ENCODE peak calls at places on chromosomes 3 and 15, in seven cellular contexts. One of them, this sample, is unnamed.

GRCh38 chr15:38555686-38556334 is 8.8 kb downstream of the RASGRP1 start:
- DNase-seq in cardiac muscle cell: no peak
- DNase-seq in upper lobe of left lung: no peak
- DNase-seq in left lung: no peak
- DNase-seq in breast epithelium: no peak
- DNase-seq in neural progenitor cell: no peak
- DNase-seq in suprapubic skin: no peak
- DNase-seq in this sample: no peak

GRCh38 chr3:73037369-73037699 is 24.1 kb upstream of the EBLN2 start:
- DNase-seq in cardiac muscle cell: no peak
- DNase-seq in upper lobe of left lung: no peak
- DNase-seq in left lung: no peak
- DNase-seq in breast epithelium: no peak
- DNase-seq in neural progenitor cell: no peak
- DNase-seq in suprapubic skin: no peak
- DNase-seq in this sample: no peak

GRCh38 chr3:13836658-13837587 is 42.9 kb downstream of the WNT7A start:
- DNase-seq in cardiac muscle cell: no peak
- DNase-seq in upper lobe of left lung: no peak
- DNase-seq in left lung: no peak
- DNase-seq in breast epithelium: no peak
- DNase-seq in neural progenitor cell: no peak
- DNase-seq in suprapubic skin: no peak
- DNase-seq in this sample: no peak

GRCh38 chr15:94576889-94577533 is 345.6 kb downstream of the MCTP2 start:
- DNase-seq in cardiac muscle cell: peak
- DNase-seq in upper lobe of left lung: no peak
- DNase-seq in left lung: no peak
- DNase-seq in breast epithelium: no peak
- DNase-seq in neural progenitor cell: peak
- DNase-seq in suprapubic skin: no peak
- DNase-seq in this sample: no peak

GRCh38 chr3:43011638-43012037 is 32.5 kb downstream of the GASK1A start:
- DNase-seq in cardiac muscle cell: no peak
- DNase-seq in upper lobe of left lung: no peak
- DNase-seq in left lung: no peak
- DNase-seq in breast epithelium: no peak
- DNase-seq in neural progenitor cell: no peak
- DNase-seq in suprapubic skin: no peak
- DNase-seq in this sample: no peak

GRCh38 chr3:117873236-117873635 is 1161.4 kb downstream of the IGSF11 start:
- DNase-seq in cardiac muscle cell: peak
- DNase-seq in upper lobe of left lung: no peak
- DNase-seq in left lung: no peak
- DNase-seq in breast epithelium: no peak
- DNase-seq in neural progenitor cell: no peak
- DNase-seq in suprapubic skin: no peak
- DNase-seq in this sample: no peak

GRCh38 chr3:115708540-115708939 is 85.2 kb downstream of the GAP43 start:
- DNase-seq in cardiac muscle cell: no peak
- DNase-seq in upper lobe of left lung: no peak
- DNase-seq in left lung: no peak
- DNase-seq in breast epithelium: no peak
- DNase-seq in neural progenitor cell: no peak
- DNase-seq in suprapubic skin: no peak
- DNase-seq in this sample: no peak

GRCh38 chr15:62558640-62559039 is 393.6 kb upstream of the C2CD4B start:
- DNase-seq in cardiac muscle cell: no peak
- DNase-seq in upper lobe of left lung: no peak
- DNase-seq in left lung: no peak
- DNase-seq in breast epithelium: no peak
- DNase-seq in neural progenitor cell: peak
- DNase-seq in suprapubic skin: no peak
- DNase-seq in this sample: no peak

GRCh38 chr3:124033360-124034015 is 41.6 kb upstream of the ROPN1 start:
- DNase-seq in cardiac muscle cell: peak
- DNase-seq in upper lobe of left lung: no peak
- DNase-seq in left lung: peak
- DNase-seq in breast epithelium: no peak
- DNase-seq in neural progenitor cell: peak
- DNase-seq in suprapubic skin: peak
- DNase-seq in this sample: no peak

GRCh38 chr3:126555795-126556636 is 2.7 kb downstream of the C3orf22 start:
- DNase-seq in cardiac muscle cell: no peak
- DNase-seq in upper lobe of left lung: no peak
- DNase-seq in left lung: no peak
- DNase-seq in breast epithelium: no peak
- DNase-seq in neural progenitor cell: no peak
- DNase-seq in suprapubic skin: peak
- DNase-seq in this sample: peak

GRCh38 chr3:127002195-127003174 is 19.6 kb downstream of the PLXNA1 start:
- DNase-seq in cardiac muscle cell: peak
- DNase-seq in upper lobe of left lung: peak
- DNase-seq in left lung: peak
- DNase-seq in breast epithelium: peak
- DNase-seq in neural progenitor cell: peak
- DNase-seq in suprapubic skin: peak
- DNase-seq in this sample: no peak

GRCh38 chr3:126201168-126201567 is 20.8 kb upstream of the ALDH1L1 start:
- DNase-seq in cardiac muscle cell: no peak
- DNase-seq in upper lobe of left lung: no peak
- DNase-seq in left lung: no peak
- DNase-seq in breast epithelium: no peak
- DNase-seq in neural progenitor cell: no peak
- DNase-seq in suprapubic skin: no peak
- DNase-seq in this sample: no peak

GRCh38 chr3:139173372-139174108 is 128.8 kb upstream of the PRR23C start:
- DNase-seq in cardiac muscle cell: no peak
- DNase-seq in upper lobe of left lung: no peak
- DNase-seq in left lung: no peak
- DNase-seq in breast epithelium: no peak
- DNase-seq in neural progenitor cell: no peak
- DNase-seq in suprapubic skin: no peak
- DNase-seq in this sample: no peak

GRCh38 chr3:128004661-128005060 is 47.6 kb upstream of the SEC61A1 start:
- DNase-seq in cardiac muscle cell: no peak
- DNase-seq in upper lobe of left lung: no peak
- DNase-seq in left lung: no peak
- DNase-seq in breast epithelium: peak
- DNase-seq in neural progenitor cell: no peak
- DNase-seq in suprapubic skin: peak
- DNase-seq in this sample: no peak

GRCh38 chr3:144394052-144394451 is 422.4 kb downstream of the DIPK2A start:
- DNase-seq in cardiac muscle cell: no peak
- DNase-seq in upper lobe of left lung: no peak
- DNase-seq in left lung: no peak
- DNase-seq in breast epithelium: no peak
- DNase-seq in neural progenitor cell: no peak
- DNase-seq in suprapubic skin: no peak
- DNase-seq in this sample: no peak

GRCh38 chr3:78895528-78895927 is 872.3 kb downstream of the ROBO1 start:
- DNase-seq in cardiac muscle cell: no peak
- DNase-seq in upper lobe of left lung: no peak
- DNase-seq in left lung: no peak
- DNase-seq in breast epithelium: no peak
- DNase-seq in neural progenitor cell: no peak
- DNase-seq in suprapubic skin: no peak
- DNase-seq in this sample: no peak

GRCh38 chr3:176574736-176575135 is 622.5 kb downstream of the TBL1XR1 start:
- DNase-seq in cardiac muscle cell: no peak
- DNase-seq in upper lobe of left lung: no peak
- DNase-seq in left lung: no peak
- DNase-seq in breast epithelium: no peak
- DNase-seq in neural progenitor cell: no peak
- DNase-seq in suprapubic skin: no peak
- DNase-seq in this sample: no peak

GRCh38 chr15:29470794-29471193 is 201.2 kb upstream of the NSMCE3 start:
- DNase-seq in cardiac muscle cell: no peak
- DNase-seq in upper lobe of left lung: no peak
- DNase-seq in left lung: no peak
- DNase-seq in breast epithelium: no peak
- DNase-seq in neural progenitor cell: no peak
- DNase-seq in suprapubic skin: no peak
- DNase-seq in this sample: no peak

GRCh38 chr3:124360140-124360539 is 368.2 kb upstream of the ROPN1 start:
- DNase-seq in cardiac muscle cell: no peak
- DNase-seq in upper lobe of left lung: no peak
- DNase-seq in left lung: no peak
- DNase-seq in breast epithelium: no peak
- DNase-seq in neural progenitor cell: no peak
- DNase-seq in suprapubic skin: no peak
- DNase-seq in this sample: no peak

GRCh38 chr3:8952130-8952529 is 11.1 kb downstream of the RAD18 start:
- DNase-seq in cardiac muscle cell: no peak
- DNase-seq in upper lobe of left lung: no peak
- DNase-seq in left lung: no peak
- DNase-seq in breast epithelium: no peak
- DNase-seq in neural progenitor cell: no peak
- DNase-seq in suprapubic skin: no peak
- DNase-seq in this sample: no peak

GRCh38 chr3:56885879-56886647 is 84.3 kb upstream of the ARHGEF3 start:
- DNase-seq in cardiac muscle cell: no peak
- DNase-seq in upper lobe of left lung: no peak
- DNase-seq in left lung: no peak
- DNase-seq in breast epithelium: no peak
- DNase-seq in neural progenitor cell: no peak
- DNase-seq in suprapubic skin: no peak
- DNase-seq in this sample: no peak

GRCh38 chr3:179973931-179974361 is 62.8 kb downstream of the PEX5L start:
- DNase-seq in cardiac muscle cell: peak
- DNase-seq in upper lobe of left lung: no peak
- DNase-seq in left lung: no peak
- DNase-seq in breast epithelium: no peak
- DNase-seq in neural progenitor cell: peak
- DNase-seq in suprapubic skin: no peak
- DNase-seq in this sample: no peak

GRCh38 chr15:95325763-95326688 is 1004.5 kb upstream of the NR2F2 start:
- DNase-seq in cardiac muscle cell: peak
- DNase-seq in upper lobe of left lung: no peak
- DNase-seq in left lung: no peak
- DNase-seq in breast epithelium: no peak
- DNase-seq in neural progenitor cell: no peak
- DNase-seq in suprapubic skin: no peak
- DNase-seq in this sample: no peak

GRCh38 chr3:93981649-93982048 is 1.7 kb downstream of the ARL13B start:
- DNase-seq in cardiac muscle cell: no peak
- DNase-seq in upper lobe of left lung: no peak
- DNase-seq in left lung: no peak
- DNase-seq in breast epithelium: no peak
- DNase-seq in neural progenitor cell: no peak
- DNase-seq in suprapubic skin: no peak
- DNase-seq in this sample: no peak

GRCh38 chr3:174716956-174717355 is 142.2 kb upstream of the NAALADL2 start:
- DNase-seq in cardiac muscle cell: no peak
- DNase-seq in upper lobe of left lung: no peak
- DNase-seq in left lung: no peak
- DNase-seq in breast epithelium: no peak
- DNase-seq in neural progenitor cell: no peak
- DNase-seq in suprapubic skin: no peak
- DNase-seq in this sample: no peak

GRCh38 chr3:48600711-48601621 is 5.8 kb upstream of the COL7A1 start:
- DNase-seq in cardiac muscle cell: no peak
- DNase-seq in upper lobe of left lung: no peak
- DNase-seq in left lung: peak
- DNase-seq in breast epithelium: no peak
- DNase-seq in neural progenitor cell: no peak
- DNase-seq in suprapubic skin: no peak
- DNase-seq in this sample: no peak
- H3K27ac ChIP-seq in cardiac muscle cell: no peak
- H3K27ac ChIP-seq in upper lobe of left lung: no peak
- H3K27ac ChIP-seq in left lung: no peak
- H3K27ac ChIP-seq in breast epithelium: peak
- H3K27ac ChIP-seq in neural progenitor cell: no peak
- H3K27ac ChIP-seq in suprapubic skin: no peak
- H3K27ac ChIP-seq in this sample: no peak

GRCh38 chr3:52174896-52175295 is 20.7 kb upstream of the POC1A start:
- DNase-seq in cardiac muscle cell: no peak
- DNase-seq in upper lobe of left lung: no peak
- DNase-seq in left lung: no peak
- DNase-seq in breast epithelium: no peak
- DNase-seq in neural progenitor cell: no peak
- DNase-seq in suprapubic skin: peak
- DNase-seq in this sample: no peak
- TF ChIP-seq CTCF in cardiac muscle cell: no peak
- TF ChIP-seq CTCF in upper lobe of left lung: no peak
- TF ChIP-seq CTCF in left lung: no peak
- TF ChIP-seq CTCF in breast epithelium: no peak
- TF ChIP-seq CTCF in neural progenitor cell: no peak
- TF ChIP-seq CTCF in suprapubic skin: no peak
- TF ChIP-seq CTCF in this sample: no peak

GRCh38 chr3:184761120-184761841 is 49.4 kb upstream of the MAGEF1 start:
- DNase-seq in cardiac muscle cell: no peak
- DNase-seq in upper lobe of left lung: no peak
- DNase-seq in left lung: no peak
- DNase-seq in breast epithelium: no peak
- DNase-seq in neural progenitor cell: no peak
- DNase-seq in suprapubic skin: no peak
- DNase-seq in this sample: no peak
- H3K27ac ChIP-seq in cardiac muscle cell: no peak
- H3K27ac ChIP-seq in upper lobe of left lung: no peak
- H3K27ac ChIP-seq in left lung: no peak
- H3K27ac ChIP-seq in breast epithelium: no peak
- H3K27ac ChIP-seq in neural progenitor cell: no peak
- H3K27ac ChIP-seq in suprapubic skin: no peak
- H3K27ac ChIP-seq in this sample: no peak

GRCh38 chr15:64009798-64010241 is 36.5 kb downstream of the DAPK2 start:
- DNase-seq in cardiac muscle cell: no peak
- DNase-seq in upper lobe of left lung: no peak
- DNase-seq in left lung: no peak
- DNase-seq in breast epithelium: no peak
- DNase-seq in neural progenitor cell: no peak
- DNase-seq in suprapubic skin: no peak
- DNase-seq in this sample: peak

GRCh38 chr15:64008177-64008576 is 38.1 kb downstream of the DAPK2 start:
- DNase-seq in cardiac muscle cell: no peak
- DNase-seq in upper lobe of left lung: no peak
- DNase-seq in left lung: no peak
- DNase-seq in breast epithelium: no peak
- DNase-seq in neural progenitor cell: no peak
- DNase-seq in suprapubic skin: no peak
- DNase-seq in this sample: no peak

GRCh38 chr15:64013179-64014043 is 32.9 kb downstream of the DAPK2 start:
- DNase-seq in cardiac muscle cell: no peak
- DNase-seq in upper lobe of left lung: peak
- DNase-seq in left lung: no peak
- DNase-seq in breast epithelium: no peak
- DNase-seq in neural progenitor cell: peak
- DNase-seq in suprapubic skin: no peak
- DNase-seq in this sample: no peak

GRCh38 chr15:64009241-64009640 is 37.0 kb downstream of the DAPK2 start:
- DNase-seq in cardiac muscle cell: no peak
- DNase-seq in upper lobe of left lung: no peak
- DNase-seq in left lung: no peak
- DNase-seq in breast epithelium: no peak
- DNase-seq in neural progenitor cell: no peak
- DNase-seq in suprapubic skin: no peak
- DNase-seq in this sample: no peak

DNA sequence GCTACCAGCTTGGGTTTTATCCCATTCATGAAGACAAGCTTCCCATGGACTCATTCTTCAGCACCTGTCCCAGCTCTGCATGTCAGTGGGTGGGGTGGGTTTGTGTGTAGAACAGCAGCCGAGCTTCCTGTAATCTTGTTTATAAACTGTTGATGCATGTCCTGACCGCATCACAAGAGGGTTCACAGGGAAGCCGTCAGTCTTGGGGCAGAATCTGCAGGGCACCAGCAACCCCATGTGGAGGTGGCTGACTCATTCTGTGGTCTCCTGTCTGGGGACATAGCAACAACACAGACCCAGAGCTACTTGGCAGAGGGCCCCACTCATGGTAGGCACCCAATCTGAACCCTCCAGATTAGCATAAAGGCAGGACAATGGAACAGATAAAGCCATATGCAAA is 35.6 kb downstream of the DAPK2 start:
- DNase-seq in cardiac muscle cell: no peak
- DNase-seq in upper lobe of left lung: peak
- DNase-seq in left lung: no peak
- DNase-seq in breast epithelium: no peak
- DNase-seq in neural progenitor cell: no peak
- DNase-seq in suprapubic skin: no peak
- DNase-seq in this sample: peak
- TF ChIP-seq CTCF in cardiac muscle cell: no peak
- TF ChIP-seq CTCF in upper lobe of left lung: no peak
- TF ChIP-seq CTCF in left lung: no peak
- TF ChIP-seq CTCF in breast epithelium: no peak
- TF ChIP-seq CTCF in neural progenitor cell: no peak
- TF ChIP-seq CTCF in suprapubic skin: no peak
- TF ChIP-seq CTCF in this sample: no peak

This sample was measured in CD8-positive, alpha-beta T cell.